ENCODE peak calls at places on chromosomes 16 and 17, in four cellular contexts. A is mesenchymal stem cell, Z is neural progenitor cell, S is GM23248. F is an unnamed sample.

GRCh38 chr17:3835410-3836229 is 10.4 kb downstream of the NCBP3 start:
- DNase-seq in A (no peak), Z (no peak), S (no peak), F (no peak)

GRCh38 chr17:33949100-33949499 is 306.0 kb upstream of the CCL2 start:
- DNase-seq in A (no peak), Z (peak; percentile 70), S (peak; percentile 24), F (no peak)

GRCh38 chr17:18371455-18371854 is 6.1 kb upstream of the EVPLL start:
- DNase-seq in A (no peak), Z (no peak), S (no peak), F (no peak)

GRCh38 chr16:12754824-12755543 is 48.7 kb downstream of the CPPED1 start:
- DNase-seq in A (no peak), Z (no peak), S (peak; percentile 61), F (no peak)

GRCh38 chr17:61414936-61415251 is 15.3 kb downstream of the TBX2 start:
- DNase-seq in A (no peak), Z (no peak), S (no peak), F (no peak)

GRCh38 chr16:51636913-51637743 is 486.1 kb upstream of the SALL1 start:
- DNase-seq in A (peak; percentile 36), Z (peak; percentile 26), S (peak; percentile 85), F (no peak)

GRCh38 chr17:4229627-4230026 is 34.2 kb downstream of the ANKFY1 start:
- DNase-seq in A (peak; percentile 94), Z (no peak), S (peak; percentile 96), F (no peak)

GRCh38 chr16:48013476-48013875 is 142.3 kb downstream of the ABCC12 start:
- DNase-seq in A (no peak), Z (no peak), S (no peak), F (no peak)

GRCh38 chr16:80681436-80681835 is 123.0 kb downstream of the CDYL2 start:
- DNase-seq in A (no peak), Z (no peak), S (no peak), F (no peak)

GRCh38 chr17:41837761-41838538 is at the start of gene KLHL10:
- DNase-seq in A (no peak), Z (no peak), S (no peak), F (no peak)

GRCh38 chr16:29674188-29674587 is 4.8 kb upstream of the QPRT start:
- DNase-seq in A (no peak), Z (no peak), S (peak; percentile 30), F (peak; percentile 81)

GRCh38 chr17:28811594-28812135 is 30.9 kb downstream of the FAM222B start:
- DNase-seq in A (peak; percentile 57), Z (peak; percentile 40), S (peak; percentile 47), F (no peak)

GRCh38 chr16:11313493-11314308 is 31.6 kb upstream of the RMI2 start:
- DNase-seq in A (no peak), Z (no peak), S (no peak), F (no peak)

GRCh38 chr17:44223574-44224046 is 4.1 kb upstream of the UBTF start:
- DNase-seq in A (no peak), Z (no peak), S (peak; percentile 61), F (peak; percentile 26)

GRCh38 chr17:74296548-74296936 is 22.5 kb downstream of the DNAI2 start:
- DNase-seq in A (peak; percentile 28), Z (peak; percentile 82), S (peak; percentile 62), F (no peak)

GRCh38 chr17:40510328-40510648 is 8.9 kb upstream of the TNS4 start:
- DNase-seq in A (no peak), Z (no peak), S (peak; percentile 87), F (no peak)

GRCh38 chr17:70642059-70642458 is 472.7 kb downstream of the KCNJ2 start:
- DNase-seq in A (no peak), Z (no peak), S (no peak), F (no peak)

GRCh38 chr16:80314042-80314441 is 226.8 kb upstream of the DYNLRB2 start:
- DNase-seq in A (no peak), Z (no peak), S (no peak), F (no peak)

GRCh38 chr16:180101-180920 is at the start of gene HBQ1:
- DNase-seq in A (peak; percentile 27), Z (peak; percentile 78), S (peak; percentile 57), F (peak; percentile 69)

GRCh38 chr17:15453246-15453645 is 14.2 kb downstream of the CDRT4 start:
- DNase-seq in A (no peak), Z (no peak), S (peak; percentile 54), F (no peak)

GRCh38 chr17:78613423-78613822 is 36.2 kb upstream of the DNAH17 start:
- DNase-seq in A (peak; percentile 26), Z (no peak), S (no peak), F (no peak)

GRCh38 chr16:21653571-21653970 is 1.2 kb upstream of the IGSF6 start:
- DNase-seq in A (no peak), Z (no peak), S (no peak), F (no peak)

GRCh38 chr16:29983420-29984136 is 9.9 kb downstream of the TAOK2 start:
- DNase-seq in A (no peak), Z (no peak), S (peak; percentile 73), F (no peak)

GRCh38 chr17:75159196-75160031 is 5.1 kb upstream of the JPT1 start:
- DNase-seq in A (peak; percentile 38), Z (no peak), S (peak; percentile 52), F (no peak)

GRCh38 chr17:45413498-45413923 is 19.2 kb downstream of the ARHGAP27 start:
- DNase-seq in A (no peak), Z (no peak), S (no peak), F (peak; percentile 80)

GRCh38 chr17:6577686-6578263 is 21.4 kb upstream of the PITPNM3 start:
- DNase-seq in A (no peak), Z (no peak), S (no peak), F (no peak)

GRCh38 chr17:76370261-76370993 is 14.0 kb upstream of the SPHK1 start:
- DNase-seq in A (peak; percentile 88), Z (no peak), S (peak; percentile 99), F (peak; percentile 84)

GRCh38 chr17:44331249-44331760 is 6.7 kb upstream of the SLC25A39 start:
- DNase-seq in A (peak; percentile 81), Z (peak; percentile 89), S (peak; percentile 72), F (peak; percentile 52)

GRCh38 chr16:28304214-28304613 is 11.9 kb downstream of the SBK1 start:
- DNase-seq in A (peak; percentile 48), Z (peak; percentile 77), S (peak; percentile 48), F (no peak)

GRCh38 chr17:4944163-4944553 is 4.1 kb downstream of the RNF167 start:
- DNase-seq in A (no peak), Z (no peak), S (no peak), F (no peak)

GRCh38 chr17:17752822-17753448 is 71.7 kb downstream of the RAI1 start:
- DNase-seq in A (peak; percentile 31), Z (no peak), S (peak; percentile 45), F (peak; percentile 75)

DNA sequence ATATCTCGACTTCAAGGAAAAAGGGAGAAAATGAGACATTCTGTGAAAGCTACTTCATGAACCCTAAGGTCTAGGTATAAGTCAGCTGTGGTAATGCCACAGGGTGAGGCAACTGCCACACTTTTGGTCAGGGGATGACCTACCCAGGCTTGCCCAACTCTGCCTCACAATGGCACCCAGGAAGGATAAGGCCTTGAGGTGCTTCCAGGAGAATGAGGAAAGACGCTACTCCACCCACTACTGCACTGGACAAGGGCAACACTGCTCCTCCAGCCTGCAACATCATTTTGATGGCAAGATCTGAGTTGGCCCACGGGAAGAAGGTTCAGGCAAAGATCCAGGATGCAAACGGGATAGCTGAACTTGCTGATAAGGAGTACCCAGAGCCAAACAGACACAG is 22.0 kb upstream of the GFOD2 start:
- DNase-seq in A (no peak), Z (no peak), S (no peak), F (no peak)
- H3K9ac ChIP-seq in A (no peak overlapping the region), Z (no peak overlapping the region), S (no peak overlapping the region), F (no peak overlapping the region)

GRCh38 chr16:81792828-81793227 is 13.7 kb downstream of the PLCG2 start:
- DNase-seq in A (no peak), Z (no peak), S (no peak), F (no peak)

GRCh38 chr16:81796585-81797346 is 17.7 kb downstream of the PLCG2 start:
- DNase-seq in A (no peak), Z (no peak), S (peak; percentile 7), F (no peak)

GRCh38 chr16:81796035-81796434 is 16.9 kb downstream of the PLCG2 start:
- DNase-seq in A (no peak), Z (no peak), S (no peak), F (no peak)

GRCh38 chr16:81797443-81797842 is 18.4 kb downstream of the PLCG2 start:
- DNase-seq in A (no peak), Z (no peak), S (no peak), F (no peak)

GRCh38 chr16:81795193-81795592 is 16.1 kb downstream of the PLCG2 start:
- DNase-seq in A (no peak), Z (no peak), S (no peak), F (no peak)
- H3K9ac ChIP-seq in A (no peak overlapping the region), Z (no peak overlapping the region), S (no peak overlapping the region), F (no peak overlapping the region)

GRCh38 chr17:81165246-81166032 is at the start of gene PVALEF:
- DNase-seq in A (peak; percentile 3), Z (peak; percentile 71), S (peak; percentile 29), F (peak; percentile 76)
- H3K9ac ChIP-seq in A (no peak within 1 kb of the TSS), Z (no peak within 1 kb of the TSS), S (no peak within 1 kb of the TSS), F (peak within 1 kb of the TSS; percentile 19)

GRCh38 chr16:49593423-49594040 is 219.9 kb downstream of the C16orf78 start:
- DNase-seq in A (no peak), Z (no peak), S (no peak), F (no peak)

GRCh38 chr16:49596119-49596518 is 222.5 kb downstream of the C16orf78 start:
- DNase-seq in A (peak; percentile 33), Z (peak; percentile 64), S (no peak), F (no peak)

GRCh38 chr16:49596699-49597291 is 223.2 kb downstream of the C16orf78 start:
- DNase-seq in A (no peak), Z (no peak), S (no peak), F (no peak)

GRCh38 chr16:49592507-49593422 is 219.2 kb downstream of the C16orf78 start:
- DNase-seq in A (peak; percentile 27), Z (peak; percentile 63), S (peak; percentile 41), F (no peak)

GRCh38 chr16:49594706-49595534 is 221.3 kb downstream of the C16orf78 start:
- DNase-seq in A (no peak), Z (no peak), S (no peak), F (no peak)
- H3K9ac ChIP-seq in A (peak overlapping the region; percentile 91), Z (no peak overlapping the region), S (no peak overlapping the region), F (no peak overlapping the region)